ENCODE peak calls at places on chromosomes 12 and 14, in five cellular contexts. K is cardiac muscle cell, B is HFFc6, U is HFF-Myc, I is GM13976. F is an unnamed sample.

GRCh38 chr14:68094158-68094557 is 274.6 kb downstream of the RAD51B start:
- DNase-seq in K (no peak), B (no peak), U (no peak), I (no peak), F (no peak)

GRCh38 chr12:12642916-12643315 is 31.2 kb downstream of the CREBL2 start:
- DNase-seq in K (no peak), B (no peak), U (no peak), I (no peak), F (no peak)

GRCh38 chr12:3325736-3326135 is 165.3 kb upstream of the PRMT8 start:
- DNase-seq in K (no peak), B (no peak), U (no peak), I (no peak), F (no peak)

GRCh38 chr14:65098586-65098985 is 3.7 kb downstream of the MAX start:
- DNase-seq in K (peak), B (no peak), U (no peak), I (peak), F (no peak)

GRCh38 chr12:98296462-98297079 is 218.8 kb upstream of the TMPO start:
- DNase-seq in K (no peak), B (no peak), U (no peak), I (no peak), F (no peak)

GRCh38 chr12:20409639-20410038 is 41.3 kb downstream of the PDE3A start:
- DNase-seq in K (no peak), B (no peak), U (no peak), I (no peak), F (peak)

GRCh38 chr12:102876883-102877282 is 40.2 kb downstream of the PAH start:
- DNase-seq in K (no peak), B (no peak), U (no peak), I (no peak), F (no peak)

GRCh38 chr12:126807312-126807711 is 1459.7 kb upstream of the TMEM132C start:
- DNase-seq in K (no peak), B (no peak), U (no peak), I (no peak), F (no peak)

GRCh38 chr14:67228325-67228984 is 12.8 kb upstream of the PALS1 start:
- DNase-seq in K (no peak), B (peak), U (no peak), I (no peak), F (no peak)

DNA sequence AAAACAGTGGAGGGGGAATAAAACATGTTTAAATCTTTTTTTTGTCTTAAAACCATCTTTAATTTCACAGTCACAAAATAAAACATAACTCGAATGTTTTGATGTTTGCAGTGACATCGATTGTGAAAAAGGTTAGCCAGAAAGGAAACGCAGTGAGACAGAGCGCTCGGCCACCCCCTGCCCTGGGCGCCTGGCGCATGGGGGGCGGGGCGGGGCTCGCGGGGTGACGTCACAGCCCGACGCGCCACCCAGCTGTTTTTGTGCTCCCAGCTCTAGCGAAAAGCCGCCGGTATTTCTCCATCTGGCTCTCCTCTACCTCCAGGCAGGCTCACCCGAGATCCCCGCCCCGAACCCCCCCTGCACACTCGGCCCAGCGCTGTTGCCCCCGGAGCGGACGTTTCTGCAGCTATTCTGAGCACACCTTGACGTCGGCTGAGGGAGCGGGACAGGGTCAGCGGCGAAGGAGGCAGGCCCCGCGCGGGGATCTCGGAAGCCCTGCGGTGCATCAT is at the start of gene GABARAPL1:
- DNase-seq in K (peak), B (peak), U (no peak), I (peak), F (peak)
- TF ChIP-seq CTCF in K (no peak), B (no peak), U (no peak), I (no peak), F (no peak)

DNA sequence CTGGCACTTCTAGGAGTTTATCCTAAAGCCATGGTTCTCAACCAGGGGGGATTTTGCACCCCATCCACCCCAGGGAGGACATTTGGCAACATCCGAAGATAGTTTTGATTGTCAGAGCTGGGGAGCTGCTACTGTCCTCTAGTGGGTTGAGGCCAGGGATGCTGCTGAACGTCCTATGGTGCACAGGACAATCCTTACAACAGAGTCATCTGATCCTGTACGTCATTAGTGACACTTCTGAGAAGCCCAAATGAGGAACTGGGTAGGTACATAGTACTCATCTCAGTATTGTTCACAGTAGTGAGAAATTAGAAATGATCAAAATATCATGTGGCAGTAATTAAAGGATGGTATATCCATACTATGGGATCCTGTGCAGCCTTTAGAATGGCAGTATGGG is 185.1 kb downstream of the CHST11 start:
- DNase-seq in K (no peak), B (no peak), U (no peak), I (peak), F (no peak)
- TF ChIP-seq CTCF in K (no peak), B (no peak), U (no peak), I (peak), F (no peak)

GRCh38 chr14:55436530-55436929 is 3.9 kb downstream of the TBPL2 start:
- DNase-seq in K (no peak), B (no peak), U (no peak), I (no peak), F (no peak)

GRCh38 chr14:55434805-55435174 is 5.6 kb downstream of the TBPL2 start:
- DNase-seq in K (no peak), B (no peak), U (no peak), I (no peak), F (no peak)

GRCh38 chr14:55441286-55441685 is 870 bp upstream of the TBPL2 start:
- DNase-seq in K (no peak), B (no peak), U (no peak), I (no peak), F (no peak)

GRCh38 chr14:55440385-55440784 is at the start of gene TBPL2:
- DNase-seq in K (peak), B (no peak), U (no peak), I (no peak), F (no peak)

GRCh38 chr14:55438066-55438683 is 2.2 kb downstream of the TBPL2 start:
- DNase-seq in K (peak), B (peak), U (no peak), I (peak), F (no peak)
- TF ChIP-seq CTCF in K (peak), B (peak), U (peak), I (peak), F (peak)

GRCh38 chr12:101806280-101806679 is 24.5 kb downstream of the GNPTAB start:
- DNase-seq in K (peak), B (no peak), U (no peak), I (no peak), F (no peak)
- TF ChIP-seq CTCF in K (no peak), B (no peak), U (no peak), I (no peak), F (no peak)

DNA sequence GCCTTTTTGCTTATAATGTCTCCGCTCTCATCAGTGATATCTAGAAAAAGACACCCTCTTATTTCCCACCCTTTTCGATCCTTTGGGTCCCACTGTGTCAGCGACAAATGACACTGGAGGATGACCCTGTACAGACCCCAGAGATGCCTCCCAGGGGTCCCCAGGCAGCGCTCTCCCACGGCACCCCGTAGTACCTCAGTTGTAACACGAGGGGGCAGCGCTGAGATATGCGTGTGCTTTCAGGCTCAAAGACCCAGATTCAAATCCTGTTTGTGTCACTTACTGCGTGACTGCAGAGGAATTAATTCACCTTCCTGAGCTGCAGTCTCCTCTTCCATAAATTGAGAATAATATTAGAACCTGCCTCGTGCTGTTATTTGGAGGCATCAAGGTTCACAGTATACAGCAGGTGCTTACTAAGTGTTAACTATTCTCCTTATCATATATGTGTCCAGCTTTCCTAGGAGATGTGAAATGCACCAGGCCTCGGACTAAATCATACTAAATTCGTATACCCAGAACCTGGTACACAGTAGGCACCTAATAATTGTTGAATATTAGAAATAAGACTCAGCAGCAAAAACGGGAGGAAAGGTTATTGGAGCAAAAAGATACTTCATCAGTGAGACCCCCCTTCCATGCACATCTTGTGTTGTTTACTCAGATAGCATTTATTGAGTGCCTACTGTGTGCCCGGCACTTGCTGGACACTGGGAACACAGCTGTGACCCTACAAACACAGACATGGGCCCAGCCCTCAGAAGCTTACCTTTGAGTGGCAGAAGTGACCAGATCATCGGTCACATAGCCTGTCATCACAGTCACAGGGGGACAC is 99.9 kb downstream of the PHETA1 start:
- DNase-seq in K (no peak), B (no peak), U (no peak), I (peak), F (no peak)
- TF ChIP-seq CTCF in K (peak), B (peak), U (peak), I (peak), F (peak)